ENCODE peak calls at places on chromosomes 2 and 18, in nine cellular contexts. I is NCI-H748 treated with DMSO at 0.1 percent for 48 hours; J is NCI-H2081; A is activated T-cell treated with anti-CD3 and anti-CD28 coated beads, Interleukin-2, amount 50 U/mL, for 72 hours; Y is stimulated activated CD8-positive, alpha-beta memory T cell treated with anti-CD3 and anti-CD28 coated beads, Interleukin-4, amount 100 ng/mL, for 4 hours; H is activated CD4-positive, alpha-beta T cell treated with anti-CD3 and anti-CD28 coated beads, Interleukin-2, amount 50 U/mL, for 1 hour; G is ELR; X is small intestine; P is transverse colon. T is an unnamed sample.

GRCh38 chr2:237650455-237650850 is 23.1 kb downstream of the LRRFIP1 start:
- DNase-seq in Y (no peak), I (no peak), X (no peak), P (no peak), H (no peak), A (no peak), G (no peak), J (no peak), T (no peak)

GRCh38 chr18:52481116-52481515 is 141.1 kb downstream of the DCC start:
- DNase-seq in Y (no peak), H (no peak), A (no peak), X (no peak), J (peak), G (no peak), P (peak), I (no peak), T (no peak)

GRCh38 chr2:173153486-173153885 is 77.8 kb downstream of the MAP3K20 start:
- DNase-seq in X (no peak), J (no peak), P (no peak), I (no peak), Y (no peak), G (peak), A (no peak), H (no peak), T (no peak)

GRCh38 chr2:925309-925708 is 25.3 kb upstream of the SNTG2 start:
- DNase-seq in X (no peak), J (no peak), Y (no peak), A (no peak), I (no peak), P (no peak), G (no peak), H (no peak), T (no peak)

GRCh38 chr2:96526615-96527014 is 9.9 kb upstream of the ARID5A start:
- DNase-seq in A (no peak), H (no peak), J (no peak), G (no peak), I (no peak), Y (no peak), P (no peak), X (no peak), T (no peak)

GRCh38 chr2:197248623-197249022 is 62.0 kb downstream of the ANKRD44 start:
- DNase-seq in A (peak), X (peak), H (no peak), J (no peak), G (no peak), P (peak), I (no peak), Y (no peak), T (no peak)

GRCh38 chr18:48989304-48990284 is 38.8 kb upstream of the SMAD7 start:
- DNase-seq in Y (no peak), X (no peak), J (no peak), P (no peak), G (no peak), H (no peak), I (no peak), A (no peak), T (no peak)

GRCh38 chr2:180033993-180034894 is 27.1 kb upstream of the CWC22 start:
- DNase-seq in P (no peak), A (no peak), X (no peak), J (peak), G (no peak), H (no peak), Y (no peak), I (peak), T (peak)

GRCh38 chr2:113324684-113325160 is 46.0 kb upstream of the PAX8 start:
- DNase-seq in Y (peak), I (peak), X (peak), A (peak), P (peak), G (peak), J (peak), H (peak), T (peak)

GRCh38 chr18:55088561-55088960 is 129.3 kb upstream of the CCDC68 start:
- DNase-seq in H (no peak), J (no peak), I (no peak), Y (no peak), G (no peak), P (no peak), X (no peak), A (no peak), T (no peak)

GRCh38 chr2:72695676-72696075 is 130.2 kb downstream of the EXOC6B start:
- DNase-seq in X (no peak), Y (no peak), H (no peak), A (no peak), P (no peak), J (no peak), G (no peak), I (no peak), T (no peak)

GRCh38 chr2:119753930-119754321 is 5.8 kb upstream of the PTPN4 start:
- DNase-seq in P (no peak), I (no peak), H (no peak), A (no peak), Y (no peak), G (no peak), X (no peak), J (no peak), T (no peak)

GRCh38 chr2:177733-178132 is 86.1 kb downstream of the SH3YL1 start:
- DNase-seq in P (no peak), G (no peak), J (no peak), A (no peak), H (no peak), I (no peak), Y (no peak), X (no peak), T (no peak)

GRCh38 chr18:13245481-13246000 is 27.0 kb downstream of the LDLRAD4 start:
- DNase-seq in A (no peak), X (peak), I (no peak), G (no peak), Y (no peak), H (no peak), P (peak), J (no peak), T (no peak)

GRCh38 chr2:215556979-215557378 is 121.1 kb upstream of the FN1 start:
- DNase-seq in X (no peak), J (no peak), G (peak), P (no peak), Y (no peak), A (no peak), I (no peak), H (no peak), T (peak)

GRCh38 chr2:179899666-179900065 is 38.3 kb upstream of the ZNF385B start:
- DNase-seq in G (no peak), H (no peak), X (no peak), J (no peak), I (no peak), Y (no peak), P (no peak), A (no peak), T (no peak)

GRCh38 chr2:36137612-36138011 is 218.0 kb upstream of the CRIM1 start:
- DNase-seq in P (no peak), I (no peak), Y (no peak), X (peak), A (no peak), H (no peak), G (no peak), J (no peak), T (no peak)

GRCh38 chr18:5582054-5582453 is 38.3 kb upstream of the EPB41L3 start:
- DNase-seq in I (no peak), G (no peak), P (no peak), Y (no peak), J (no peak), X (no peak), H (no peak), A (no peak), T (peak)

GRCh38 chr2:25473758-25474335 is 132.1 kb upstream of the DNMT3A start:
- DNase-seq in A (no peak), X (no peak), Y (no peak), J (peak), G (no peak), I (no peak), H (no peak), P (no peak), T (peak)

GRCh38 chr18:2958819-2959298 is 54.1 kb downstream of the LPIN2 start:
- DNase-seq in P (no peak), I (no peak), J (no peak), G (no peak), Y (no peak), A (peak), H (no peak), X (no peak), T (no peak)

GRCh38 chr2:190088917-190089316 is 26.4 kb upstream of the MSTN start:
- DNase-seq in A (peak), P (peak), H (peak), G (peak), I (peak), J (peak), X (peak), Y (no peak), T (peak)

GRCh38 chr18:10533111-10533510 is 7.3 kb downstream of the NAPG start:
- DNase-seq in I (no peak), A (no peak), X (no peak), P (no peak), Y (no peak), H (no peak), J (no peak), G (no peak), T (no peak)

GRCh38 chr18:26438980-26439379 is 109.4 kb downstream of the KCTD1 start:
- DNase-seq in G (no peak), P (no peak), I (no peak), H (no peak), J (no peak), X (no peak), A (no peak), Y (no peak), T (no peak)

GRCh38 chr18:10927980-10928605 is 221.3 kb downstream of the PIEZO2 start:
- DNase-seq in J (no peak), I (no peak), H (no peak), P (no peak), X (no peak), G (no peak), Y (no peak), A (no peak), T (no peak)

GRCh38 chr18:9058426-9058825 is 44.1 kb upstream of the NDUFV2 start:
- DNase-seq in J (no peak), I (no peak), A (no peak), G (no peak), H (no peak), Y (no peak), P (no peak), X (no peak), T (no peak)

GRCh38 chr18:58180738-58181353 is 136.8 kb downstream of the NEDD4L start:
- DNase-seq in P (peak), X (peak), A (peak), H (peak), J (peak), G (peak), Y (no peak), I (peak), T (peak)

GRCh38 chr2:19936203-19936602 is 34.4 kb upstream of the TTC32 start:
- DNase-seq in X (no peak), G (no peak), I (no peak), Y (no peak), A (no peak), H (no peak), J (no peak), P (no peak), T (no peak)

GRCh38 chr2:217247511-217247910 is 387.6 kb upstream of the TNP1 start:
- DNase-seq in H (no peak), A (no peak), J (no peak), X (no peak), P (no peak), Y (no peak), I (no peak), G (no peak), T (no peak)

GRCh38 chr2:231646471-231646870 is 53.8 kb downstream of the TEX44 start:
- DNase-seq in P (no peak), G (no peak), X (peak), H (no peak), I (no peak), A (no peak), J (no peak), Y (no peak), T (peak)

GRCh38 chr2:215601990-215602721 is 166.3 kb upstream of the FN1 start:
- DNase-seq in I (no peak), A (no peak), J (no peak), G (peak), P (no peak), Y (no peak), H (no peak), X (no peak), T (peak)

GRCh38 chr2:226644342-226644957 is 155.2 kb downstream of the IRS1 start:
- DNase-seq in A (no peak), X (no peak), H (no peak), P (no peak), Y (no peak), I (no peak), G (peak), J (no peak), T (no peak)

GRCh38 chr2:222669353-222669752 is 2.1 kb upstream of the MOGAT1 start:
- DNase-seq in I (no peak), A (no peak), G (no peak), X (no peak), P (no peak), H (no peak), Y (no peak), J (no peak), T (no peak)

GRCh38 chr18:68024716-68025115 is 508.2 kb upstream of the DSEL start:
- DNase-seq in G (no peak), Y (no peak), P (no peak), J (no peak), X (no peak), I (no peak), A (no peak), H (no peak), T (peak)

GRCh38 chr2:62934501-62934900 is 116.1 kb upstream of the OTX1 start:
- DNase-seq in P (no peak), Y (no peak), I (no peak), J (no peak), X (no peak), H (no peak), A (no peak), G (no peak), T (no peak)

GRCh38 chr2:126793885-126794613 is 104.6 kb upstream of the TEX51 start:
- DNase-seq in H (no peak), J (no peak), A (no peak), Y (no peak), I (peak), X (no peak), P (no peak), G (no peak), T (no peak)

T was measured in MCF 10A.